ENCODE peak calls at places on chromosome 16, in five cellular contexts. S, L, H, G and J are unnamed samples.

GRCh38 chr16:53504665-53505064 is 1.7 kb upstream of the AKTIP start:
- DNase-seq in L (peak; percentile 85), H (no peak), G (peak; percentile 23), S (no peak), J (no peak)

GRCh38 chr16:53043986-53044571 is 8.6 kb downstream of the CHD9NB start:
- DNase-seq in L (no peak), S (no peak), H (no peak), G (no peak), J (no peak)

GRCh38 chr16:253833-254232 is 19.2 kb downstream of the FAM234A start:
- DNase-seq in S (no peak), H (no peak), G (no peak), L (no peak), J (no peak)

GRCh38 chr16:30041841-30042240 is 10.8 kb upstream of the TLCD3B start:
- DNase-seq in H (no peak), L (peak; percentile 70), S (no peak), G (no peak), J (no peak)

GRCh38 chr16:70496513-70496912 is 26.8 kb downstream of the COG4 start:
- DNase-seq in G (no peak), H (no peak), L (no peak), S (no peak), J (no peak)

GRCh38 chr16:86076606-86077005 is 177.6 kb downstream of the IRF8 start:
- DNase-seq in H (no peak), G (no peak), S (no peak), L (no peak), J (no peak)

GRCh38 chr16:81600275-81600674 is 155.7 kb downstream of the CMIP start:
- DNase-seq in H (no peak), L (peak; percentile 69), S (no peak), G (no peak), J (no peak)

GRCh38 chr16:22369221-22369811 is 5.1 kb downstream of the CDR2 start:
- DNase-seq in L (peak; percentile 79), H (no peak), S (no peak), G (no peak), J (no peak)

GRCh38 chr16:70438325-70438982 is 446 bp downstream of the ST3GAL2 start:
- DNase-seq in H (no peak), G (peak; percentile 36), L (no peak), S (peak; percentile 40), J (no peak)

GRCh38 chr16:703406-703805 is 2.2 kb downstream of the FBXL16 start:
- DNase-seq in G (no peak), L (no peak), H (no peak), S (no peak), J (no peak)

DNA sequence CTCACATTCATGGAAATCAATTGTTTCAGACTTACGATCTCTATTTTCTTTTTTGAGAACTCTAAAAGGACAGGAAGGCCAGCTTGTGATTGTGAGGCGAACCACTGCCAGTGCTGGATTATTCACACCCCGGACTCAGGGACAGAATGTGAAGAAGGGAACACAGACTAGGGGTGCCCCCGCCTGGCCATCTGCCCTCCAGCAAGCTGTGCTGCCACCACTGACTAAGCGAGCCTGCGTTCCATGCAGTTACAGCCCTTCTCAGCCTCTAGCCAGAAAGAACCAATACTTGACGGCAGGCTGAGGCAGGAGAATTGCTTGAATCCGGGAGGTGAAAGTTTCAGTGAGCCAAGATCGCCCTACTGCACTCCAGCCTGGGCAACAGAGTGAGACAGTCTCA is 2.8 kb downstream of the HAGH start:
- DNase-seq in G (peak; percentile 72), H (no peak), S (peak; percentile 26), L (peak; percentile 73), J (no peak)
- TF ChIP-seq CTCF in G (peak; percentile 59), H (peak; percentile 47), S (no peak), L (peak; percentile 30), J (no peak)

DNA sequence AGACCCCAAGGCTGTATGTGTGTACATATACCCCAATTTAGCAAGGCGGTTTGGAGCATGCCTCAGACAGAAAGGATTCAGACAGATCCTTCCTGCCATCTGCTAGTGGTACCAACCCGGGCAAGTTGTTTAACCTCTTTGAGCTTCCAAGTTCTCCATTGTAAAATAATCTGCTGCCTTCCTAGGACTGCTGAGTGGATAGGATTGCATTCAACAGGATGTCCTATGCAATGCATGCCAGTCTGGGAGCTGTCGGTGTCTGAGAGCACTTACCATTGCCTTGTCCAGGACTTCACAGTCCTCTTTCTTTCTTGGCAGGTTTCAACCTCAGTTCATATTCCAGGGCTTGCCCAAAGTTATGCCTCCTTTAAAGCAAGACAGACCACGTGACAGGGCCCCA is 2.0 kb downstream of the CDH13 start:
- DNase-seq in S (no peak), L (no peak), G (no peak), H (no peak), J (no peak)
- H3K4me3 ChIP-seq in S (no peak overlapping the region), L (peak overlapping the region; percentile 5), G (no peak overlapping the region), H (peak overlapping the region; percentile 76), J (no peak overlapping the region)

GRCh38 chr16:87754535-87754934 is 11.3 kb downstream of the KLHDC4 start:
- DNase-seq in H (no peak), L (no peak), G (no peak), S (no peak), J (no peak)
- TF ChIP-seq CTCF in H (no peak), L (no peak), G (no peak), S (no peak), J (no peak)

DNA sequence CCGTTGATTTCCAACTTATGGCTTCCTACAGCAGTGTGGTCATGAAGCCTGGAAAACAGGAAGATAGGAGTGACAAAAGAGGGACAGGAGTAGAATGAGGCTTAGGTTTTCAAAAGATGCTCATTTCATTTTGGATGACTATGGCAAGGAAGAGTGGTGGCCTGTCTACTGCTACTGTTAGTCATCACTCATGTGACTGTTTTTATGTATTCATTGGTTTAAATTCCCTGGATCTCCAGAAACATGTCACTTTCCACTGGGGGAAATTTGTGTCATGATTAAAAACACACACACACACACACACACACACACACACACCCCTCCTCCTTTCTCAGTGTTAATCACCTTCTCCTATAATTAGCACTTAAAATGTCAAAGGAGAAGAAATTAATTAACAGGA is 1.1 kb upstream of the CYLD start:
- DNase-seq in G (no peak), S (no peak), L (no peak), H (no peak), J (no peak)
- H3K4me3 ChIP-seq in G (no peak overlapping the region), S (no peak overlapping the region), L (no peak overlapping the region), H (no peak overlapping the region), J (no peak overlapping the region)

GRCh38 chr16:56269824-56270684 is 78.8 kb downstream of the GNAO1 start:
- DNase-seq in G (peak; percentile 30), H (peak; percentile 86), L (peak; percentile 53), S (no peak), J (no peak)
- TF ChIP-seq CTCF in G (peak; percentile 51), H (peak; percentile 82), L (peak; percentile 39), S (no peak), J (peak; percentile 32)

DNA sequence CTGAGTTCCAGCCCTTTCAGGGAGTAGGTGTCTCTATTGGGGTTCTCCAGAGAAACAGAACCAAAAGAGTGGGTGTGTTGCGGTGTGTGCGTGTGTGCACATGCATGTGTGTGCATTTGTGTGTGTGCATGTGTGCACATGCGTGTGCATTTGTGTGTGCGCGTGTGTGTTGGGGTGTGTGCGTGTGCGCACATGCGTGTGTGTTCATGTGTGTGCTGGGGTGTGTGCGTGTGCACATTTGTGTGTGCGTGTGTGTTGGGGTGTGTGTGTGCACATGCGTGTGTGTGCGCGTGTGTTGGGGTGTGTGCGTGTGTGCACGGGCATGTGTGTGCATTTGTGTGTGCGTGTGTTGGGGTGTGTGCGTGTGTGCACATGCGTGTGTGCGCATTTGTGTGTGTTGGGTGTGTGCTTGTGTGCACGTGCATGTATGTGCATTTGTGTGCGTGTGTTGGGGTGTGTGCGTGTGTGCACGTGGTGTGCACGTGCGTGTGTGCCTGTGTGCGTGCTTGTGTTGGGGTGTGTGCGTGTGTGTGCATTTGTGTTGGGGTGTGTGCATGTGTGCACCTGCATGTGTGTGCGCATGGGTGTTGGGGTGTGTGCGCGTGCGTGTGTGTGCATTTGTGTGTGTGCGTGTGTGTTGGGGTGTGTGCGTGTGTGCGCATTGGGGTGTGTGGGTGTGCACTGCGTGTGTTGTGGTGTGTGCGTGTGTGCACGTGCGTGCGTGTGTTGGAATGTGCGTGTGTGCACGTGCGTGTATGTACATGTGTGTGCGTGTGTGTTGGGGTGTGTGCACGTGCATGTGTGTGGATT is 38.4 kb upstream of the JPH3 start:
- DNase-seq in G (no peak), L (no peak), H (no peak), S (no peak), J (no peak)
- H3K4me3 ChIP-seq in G (no peak overlapping the region), L (no peak overlapping the region), H (no peak overlapping the region), S (no peak overlapping the region), J (no peak overlapping the region)

GRCh38 chr16:49684731-49685130 is 171.2 kb downstream of the ZNF423 start:
- DNase-seq in H (no peak), L (no peak), S (no peak), G (no peak), J (no peak)

GRCh38 chr16:49690778-49691177 is 165.1 kb downstream of the ZNF423 start:
- DNase-seq in L (no peak), H (no peak), G (no peak), S (no peak), J (no peak)

GRCh38 chr16:49693445-49693844 is 162.5 kb downstream of the ZNF423 start:
- DNase-seq in G (no peak), L (no peak), S (no peak), H (no peak), J (no peak)

GRCh38 chr16:49687603-49688002 is 168.3 kb downstream of the ZNF423 start:
- DNase-seq in S (no peak), H (no peak), G (no peak), L (no peak), J (no peak)

DNA sequence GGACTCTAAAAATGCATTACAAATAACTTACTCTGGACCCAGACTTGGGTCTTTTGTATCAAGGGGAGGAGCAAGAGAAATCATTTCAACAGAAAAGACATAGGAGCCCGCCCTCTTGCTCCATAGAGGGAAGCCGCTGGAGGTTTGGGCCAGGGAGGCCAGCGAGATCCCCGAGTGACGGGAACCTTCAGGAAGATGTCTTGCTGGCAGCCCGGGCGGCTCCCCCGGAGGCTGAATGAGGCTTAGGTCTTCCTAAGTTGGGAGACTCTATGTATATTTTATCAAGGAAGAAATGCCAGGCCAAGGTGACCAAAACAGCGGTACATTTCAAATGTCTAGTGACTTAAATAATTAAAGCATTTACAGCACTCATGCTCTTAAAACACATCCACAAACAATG is 167.6 kb downstream of the ZNF423 start:
- DNase-seq in H (no peak), L (no peak), G (no peak), S (no peak), J (no peak)
- TF ChIP-seq CTCF in H (no peak), L (no peak), G (no peak), S (no peak), J (no peak)